ENCODE peak calls at places on chromosomes 3 and 15, in eight cellular contexts. O is PC-3; K is Jurkat, Clone E6-1; X is neural crest cell; F is GM13976; L is activated T-cell treated with anti-CD3 and anti-CD28 coated beads for 24 hours; Q is right atrium auricular region; J is activated CD8-positive, alpha-beta memory T cell treated with anti-CD3 and anti-CD28 coated beads for 24 hours. W is an unnamed sample.

GRCh38 chr3:121651684-121652083 is 9.0 kb downstream of the HCLS1 start:
- DNase-seq in K (no peak), F (no peak), L (no peak), J (no peak), X (no peak), Q (no peak), O (peak), W (no peak)

GRCh38 chr3:189962466-189962865 is 158.2 kb downstream of the P3H2 start:
- DNase-seq in J (no peak), X (no peak), O (no peak), L (no peak), Q (no peak), K (no peak), F (no peak), W (no peak)

GRCh38 chr3:13352621-13353131 is 67.4 kb downstream of the NUP210 start:
- DNase-seq in J (no peak), F (peak), X (no peak), K (peak), O (peak), Q (no peak), L (peak), W (no peak)

GRCh38 chr15:61196711-61197110 is 32.4 kb downstream of the RORA start:
- DNase-seq in K (no peak), L (no peak), O (no peak), Q (no peak), F (no peak), X (no peak), J (no peak), W (no peak)

GRCh38 chr3:149949181-149949580 is 21.5 kb downstream of the PFN2 start:
- DNase-seq in L (no peak), O (no peak), F (no peak), Q (no peak), K (no peak), X (no peak), J (no peak), W (no peak)

GRCh38 chr3:8497582-8497981 is 4.0 kb upstream of the LMCD1 start:
- DNase-seq in J (no peak), F (no peak), X (no peak), Q (no peak), L (no peak), K (no peak), O (peak), W (no peak)

GRCh38 chr15:87916208-87916607 is 340.3 kb downstream of the NTRK3 start:
- DNase-seq in L (no peak), F (no peak), X (no peak), O (no peak), Q (no peak), J (no peak), K (no peak), W (no peak)

GRCh38 chr15:57565326-57565725 is 26.4 kb upstream of the MYZAP start:
- DNase-seq in F (no peak), J (no peak), O (peak), X (no peak), Q (no peak), K (peak), L (peak), W (no peak)

GRCh38 chr15:99181544-99181943 is 67.8 kb downstream of the TTC23 start:
- DNase-seq in X (no peak), Q (no peak), O (no peak), L (no peak), F (no peak), J (no peak), K (no peak), W (no peak)

GRCh38 chr3:45011756-45012441 is 14.2 kb upstream of the CLEC3B start:
- DNase-seq in F (peak), O (no peak), Q (peak), K (no peak), X (no peak), J (no peak), L (no peak), W (no peak)

GRCh38 chr3:125107384-125107783 is 51.6 kb upstream of the HEG1 start:
- DNase-seq in O (no peak), L (no peak), Q (no peak), X (no peak), J (no peak), K (no peak), F (no peak), W (no peak)

GRCh38 chr15:20645956-20646355 is 104.4 kb upstream of the GOLGA6L6 start:
- DNase-seq in F (no peak), K (no peak), L (no peak), O (no peak), Q (no peak), X (no peak), J (no peak), W (no peak)

GRCh38 chr3:84925571-84925970 is 33.2 kb upstream of the CADM2 start:
- DNase-seq in L (no peak), K (no peak), Q (no peak), X (no peak), O (no peak), J (no peak), F (no peak), W (no peak)

GRCh38 chr3:185729335-185729715 is 95.5 kb downstream of the IGF2BP2 start:
- DNase-seq in K (no peak), F (no peak), O (peak), L (no peak), X (no peak), J (no peak), Q (no peak), W (no peak)

GRCh38 chr15:45064386-45064785 is 41.4 kb downstream of the SORD start:
- DNase-seq in F (no peak), J (no peak), X (no peak), L (no peak), K (no peak), Q (no peak), O (peak), W (no peak)

GRCh38 chr3:168036654-168037419 is 58.9 kb downstream of the GOLIM4 start:
- DNase-seq in J (no peak), F (no peak), O (no peak), K (no peak), L (no peak), Q (no peak), X (no peak), W (no peak)

GRCh38 chr3:10845839-10846656 is 30.0 kb downstream of the SLC6A11 start:
- DNase-seq in F (peak), X (no peak), K (peak), Q (no peak), L (no peak), O (no peak), J (no peak), W (no peak)

GRCh38 chr3:135038191-135038590 is 243.1 kb downstream of the EPHB1 start:
- DNase-seq in L (no peak), F (no peak), J (no peak), Q (no peak), K (no peak), X (no peak), O (no peak), W (no peak)

GRCh38 chr3:58999134-58999778 is 50.6 kb downstream of the CFAP20DC start:
- DNase-seq in L (no peak), K (no peak), Q (no peak), O (no peak), F (no peak), J (no peak), X (no peak), W (no peak)

GRCh38 chr3:25894101-25894500 is 104.2 kb downstream of the OXSM start:
- DNase-seq in J (no peak), L (no peak), Q (no peak), F (no peak), X (no peak), O (no peak), K (no peak), W (no peak)

GRCh38 chr15:99476413-99477222 is 89.2 kb upstream of the MEF2A start:
- DNase-seq in J (peak), K (peak), Q (peak), L (no peak), O (peak), X (no peak), F (peak), W (no peak)

GRCh38 chr3:32419766-32420137 is 28.1 kb downstream of the CMTM7 start:
- DNase-seq in F (no peak), L (no peak), J (no peak), Q (no peak), X (no peak), O (peak), K (no peak), W (no peak)

GRCh38 chr3:155070932-155071387 is 9.2 kb upstream of the MME start:
- DNase-seq in O (peak), L (no peak), F (no peak), Q (no peak), X (no peak), K (no peak), J (no peak), W (no peak)

GRCh38 chr3:190024912-190025311 is 95.8 kb downstream of the P3H2 start:
- DNase-seq in O (peak), F (peak), L (no peak), Q (no peak), X (no peak), K (no peak), J (no peak), W (no peak)

GRCh38 chr3:171388537-171388936 is 71.7 kb downstream of the TNIK start:
- DNase-seq in F (no peak), K (no peak), O (no peak), J (no peak), X (no peak), Q (no peak), L (no peak), W (no peak)

GRCh38 chr3:23981955-23982354 is 36.9 kb downstream of the NR1D2 start:
- DNase-seq in K (no peak), Q (no peak), F (no peak), X (no peak), L (no peak), J (no peak), O (peak), W (no peak)

GRCh38 chr15:38593523-38593922 is 28.9 kb upstream of the RASGRP1 start:
- DNase-seq in O (peak), F (no peak), L (no peak), Q (no peak), X (no peak), J (no peak), K (no peak), W (no peak)

GRCh38 chr15:27714675-27715074 is 384.4 kb downstream of the OCA2 start:
- DNase-seq in Q (no peak), J (no peak), K (no peak), L (no peak), O (no peak), X (no peak), F (no peak), W (no peak)

GRCh38 chr3:15601046-15601398 is 347 bp downstream of the HACL1 start:
- DNase-seq in X (no peak), O (no peak), F (no peak), J (no peak), L (no peak), K (no peak), Q (no peak), W (no peak)

GRCh38 chr3:38493019-38493418 is 3.1 kb upstream of the EXOG start:
- DNase-seq in J (no peak), Q (no peak), K (no peak), F (no peak), L (no peak), O (no peak), X (no peak), W (no peak)

GRCh38 chr15:93835378-93835777 is 396.0 kb upstream of the MCTP2 start:
- DNase-seq in O (no peak), L (no peak), K (no peak), F (no peak), X (no peak), J (no peak), Q (no peak), W (no peak)

GRCh38 chr3:32435911-32436815 is 44.5 kb downstream of the CMTM7 start:
- DNase-seq in L (no peak), X (no peak), O (no peak), J (peak), Q (peak), F (no peak), K (no peak), W (no peak)

GRCh38 chr15:63517614-63518013 is 13.2 kb downstream of the USP3 start:
- DNase-seq in O (peak), K (no peak), J (no peak), F (no peak), Q (no peak), X (no peak), L (no peak), W (no peak)